ENCODE peak calls at places on chromosomes 1 and 21, in nine cellular contexts. T is stomach, N is esophagus squamous epithelium, L is PC-3, S is mammary epithelial cell, R is iPS DF 6.9, H is GM23338, G is fibroblast of lung, O is heart left ventricle. B is an unnamed sample.

GRCh38 chr1:152517237-152517811 is 3.0 kb downstream of the CRCT1 start:
- DNase-seq in S (peak; percentile 66), O (no peak), H (no peak), G (no peak), L (peak; percentile 48), N (no peak), T (no peak), R (no peak), B (peak; percentile 63)

GRCh38 chr1:88983791-88984552 is 8.5 kb downstream of the KYAT3 start:
- DNase-seq in O (no peak), R (no peak), S (peak; percentile 61), N (no peak), T (no peak), L (peak; percentile 84), G (peak; percentile 78), H (peak; percentile 82), B (no peak)

GRCh38 chr1:182910143-182910542 is 42.8 kb downstream of the SHCBP1L start:
- DNase-seq in G (no peak), N (no peak), S (no peak), R (no peak), H (peak; percentile 77), T (no peak), L (no peak), O (no peak), B (no peak)

GRCh38 chr1:202106340-202107284 is 16.1 kb upstream of the GPR37L1 start:
- DNase-seq in L (peak; percentile 48), G (no peak), T (peak; percentile 88), S (peak; percentile 78), N (no peak), O (peak; percentile 46), R (no peak), H (no peak), B (peak; percentile 93)

GRCh38 chr1:112298558-112298957 is 97.5 kb upstream of the CTTNBP2NL start:
- DNase-seq in T (peak; percentile 29), O (no peak), S (peak; percentile 58), H (peak; percentile 88), N (no peak), R (peak; percentile 52), L (peak; percentile 73), G (peak; percentile 53), B (no peak)

GRCh38 chr1:114803001-114803400 is 22.5 kb upstream of the SIKE1 start:
- DNase-seq in H (no peak), O (no peak), R (no peak), L (no peak), G (no peak), T (no peak), N (no peak), S (peak; percentile 99), B (no peak)

GRCh38 chr1:159826436-159827101 is at the start of gene SLAMF8:
- DNase-seq in H (no peak), G (no peak), T (peak; percentile 48), S (no peak), R (no peak), O (no peak), N (no peak), L (no peak), B (peak; percentile 86)

GRCh38 chr1:220910021-220910420 is 30.8 kb downstream of the HLX start:
- DNase-seq in R (no peak), T (no peak), N (no peak), S (no peak), O (no peak), L (no peak), G (no peak), H (no peak), B (no peak)

GRCh38 chr1:94819945-94820746 is at the start of gene SLC44A3:
- DNase-seq in T (peak; percentile 71), S (peak; percentile 41), R (no peak), G (peak; percentile 37), O (peak; percentile 57), N (no peak), L (peak; percentile 60), H (peak; percentile 84), B (peak; percentile 84)

GRCh38 chr1:227938911-227939790 is 8.6 kb downstream of the WNT9A start:
- DNase-seq in G (no peak), S (no peak), N (no peak), L (no peak), R (no peak), O (no peak), T (peak; percentile 21), H (no peak), B (peak; percentile 45)

GRCh38 chr21:44423312-44423821 is 31.9 kb upstream of the LRRC3 start:
- DNase-seq in T (no peak), O (no peak), N (no peak), H (no peak), R (no peak), L (no peak), S (no peak), G (no peak), B (no peak)

GRCh38 chr1:211935448-211935970 is 99.8 kb downstream of the INTS7 start:
- DNase-seq in O (no peak), S (no peak), H (no peak), R (no peak), T (no peak), L (no peak), G (no peak), N (no peak), B (no peak)

GRCh38 chr21:21406918-21407317 is 408.7 kb downstream of the NCAM2 start:
- DNase-seq in G (no peak), N (no peak), H (no peak), O (no peak), T (no peak), R (no peak), S (no peak), L (no peak), B (no peak)

GRCh38 chr21:46355161-46356004 is 31.4 kb downstream of the PCNT start:
- DNase-seq in G (no peak), O (no peak), L (no peak), N (no peak), R (no peak), S (no peak), H (no peak), T (no peak), B (no peak)

GRCh38 chr1:198167436-198167934 is 10.7 kb downstream of the NEK7 start:
- DNase-seq in R (no peak), H (no peak), N (no peak), L (peak; percentile 7), G (no peak), S (peak; percentile 71), O (peak; percentile 38), T (no peak), B (no peak)

GRCh38 chr1:236151739-236152424 is 9.5 kb downstream of the GPR137B start:
- DNase-seq in S (no peak), O (peak; percentile 77), N (no peak), R (no peak), H (no peak), G (no peak), T (no peak), L (no peak), B (no peak)

GRCh38 chr1:109395602-109396512 is 1.9 kb downstream of the SORT1 start:
- DNase-seq in T (no peak), L (peak; percentile 8), R (no peak), O (no peak), H (peak; percentile 80), N (no peak), G (peak; percentile 30), S (no peak), B (peak; percentile 58)

DNA sequence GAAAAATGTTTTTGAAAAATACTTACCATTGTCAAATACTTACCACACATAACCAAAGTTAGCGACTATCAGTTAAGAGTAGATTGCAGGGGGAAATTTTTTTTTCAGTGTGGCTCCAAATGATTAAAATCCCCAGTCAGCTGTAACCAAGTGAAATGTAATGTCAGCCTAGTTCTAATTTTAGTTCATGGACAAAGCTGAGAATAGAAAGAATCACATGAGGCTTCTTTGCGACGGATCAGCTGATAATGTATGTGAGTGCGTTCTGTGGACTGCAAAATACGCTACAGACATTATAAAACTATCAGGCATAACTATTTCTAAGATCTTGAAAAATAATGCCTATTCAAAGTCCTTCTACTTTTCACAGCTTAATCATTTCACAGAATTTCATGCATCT is at the start of gene LRRC39:
- DNase-seq in N (no peak), O (no peak), G (no peak), H (no peak), S (no peak), T (no peak), R (no peak), L (no peak), B (no peak)
- H3K4me3 ChIP-seq in N (no peak within 1 kb of the TSS), O (peak within 1 kb of the TSS; percentile 51), G (no peak within 1 kb of the TSS), H (no peak within 1 kb of the TSS), S (no peak within 1 kb of the TSS), T (no peak within 1 kb of the TSS), R (no peak within 1 kb of the TSS), L (no peak within 1 kb of the TSS), B (no peak within 1 kb of the TSS)

DNA sequence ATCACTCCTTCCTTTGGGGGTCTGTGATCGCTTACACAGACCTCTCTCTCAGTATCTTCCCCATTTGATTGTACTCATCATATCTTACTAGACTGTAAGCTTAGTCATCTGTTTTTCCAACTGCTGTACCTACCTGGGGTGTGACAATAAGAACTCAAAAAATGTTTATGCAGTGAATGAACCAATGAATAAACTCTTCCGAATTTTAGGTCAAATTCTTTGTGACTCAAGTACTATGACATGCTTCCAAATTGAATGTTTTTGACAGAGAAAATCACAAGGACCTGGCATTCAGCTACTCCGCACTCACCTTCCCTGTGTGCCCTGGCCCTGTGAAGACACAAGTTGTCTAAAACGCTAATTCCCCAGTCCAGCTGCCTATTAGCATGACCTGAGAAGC is 42.1 kb downstream of the TMCO4 start:
- DNase-seq in R (no peak), G (no peak), S (no peak), H (no peak), O (no peak), T (no peak), N (no peak), L (peak; percentile 61), B (no peak)
- H3K4me1 ChIP-seq in R (no peaks in the 10 kb centered on the region), G (peaks cover 18% of the 10 kb centered on the region), S (peaks cover 16% of the 10 kb centered on the region), H (no peaks in the 10 kb centered on the region), O (no peaks in the 10 kb centered on the region), T (no peaks in the 10 kb centered on the region), N (peaks cover 5% of the 10 kb centered on the region), L (peaks cover 16% of the 10 kb centered on the region), B (no peaks in the 10 kb centered on the region)

DNA sequence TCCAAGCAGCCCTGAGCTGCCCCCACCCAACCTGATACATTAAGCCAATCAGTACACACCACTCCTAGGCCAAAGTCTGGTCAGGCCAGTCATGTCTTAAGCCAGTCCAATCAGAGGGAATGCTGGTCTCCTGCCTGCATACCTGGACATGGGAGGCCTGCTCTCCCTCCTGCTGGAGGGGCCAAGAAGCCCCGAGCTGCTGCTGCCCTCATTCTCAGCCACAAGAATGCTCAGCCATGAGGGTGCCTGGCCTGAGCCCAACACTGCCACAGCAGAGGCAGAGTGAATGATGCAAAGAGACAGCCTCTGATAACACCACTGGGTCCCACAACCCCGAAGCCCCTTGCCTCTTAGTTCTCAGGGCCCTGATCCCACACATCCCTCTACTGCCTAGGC is 23.0 kb downstream of the CHD5 start:
- DNase-seq in S (peak; percentile 40), G (no peak), L (peak; percentile 64), O (no peak), N (no peak), H (no peak), R (no peak), T (no peak), B (no peak)
- H3K27ac ChIP-seq in S (peak overlapping the region; percentile 68), G (no peak overlapping the region), L (peak overlapping the region; percentile 97), O (no peak overlapping the region), N (no peak overlapping the region), H (no peak overlapping the region), R (no peak overlapping the region), T (no peak overlapping the region), B (no peak overlapping the region)

DNA sequence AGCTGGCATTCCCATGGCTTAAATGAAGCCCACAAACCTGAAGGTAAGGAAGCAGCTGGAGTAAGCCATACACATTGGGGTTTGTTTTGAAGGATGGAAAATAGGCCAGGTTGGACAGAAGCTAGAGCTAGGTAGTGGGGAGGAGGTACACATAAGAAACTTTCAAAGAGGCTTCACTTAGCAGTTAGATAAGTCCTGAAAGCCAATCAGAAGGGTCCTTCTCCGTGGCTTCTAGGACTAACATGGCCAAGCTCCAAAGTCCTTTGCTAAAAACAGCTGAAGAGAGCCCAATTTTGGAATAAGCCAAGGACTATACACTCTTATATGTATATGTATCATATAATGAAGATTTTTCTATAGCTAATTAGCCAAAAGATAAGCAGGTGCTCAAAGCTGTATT is 1.8 kb downstream of the EYA3 start:
- DNase-seq in R (no peak), S (no peak), L (no peak), T (no peak), G (no peak), O (no peak), N (no peak), H (no peak), B (no peak)
- H3K4me3 ChIP-seq in R (no peak overlapping the region), S (peak overlapping the region; percentile 85), L (peak overlapping the region; percentile 82), T (no peak overlapping the region), G (peak overlapping the region; percentile 50), O (no peak overlapping the region), N (no peak overlapping the region), H (peak overlapping the region; percentile 99), B (no peak overlapping the region)

B was measured in Peyer's patch.